ENCODE peak calls at places on chromosomes 3 and 15, in nine cellular contexts. B is thoracic aorta, X is cardiac muscle cell, V is brain pericyte, L is activated gamma-delta T cell treated with Interleukin-2 at 50 U/mL for 16 hours, A is GM20000, S is iPS-NIHi11, Z is NCI-H1694, J is A549. C is an unnamed sample.

GRCh38 chr3:127678611-127679533 is 6.1 kb downstream of the ABTB1 start:
- DNase-seq in B (no peak), X (no peak), V (no peak), L (no peak), A (no peak), S (no peak), Z (no peak), J (no peak), C (peak)

GRCh38 chr3:18633002-18633401 is 207.9 kb upstream of the SATB1 start:
- DNase-seq in B (no peak), X (no peak), V (no peak), L (no peak), A (no peak), S (no peak), Z (no peak), J (no peak), C (no peak)

GRCh38 chr3:87145553-87145952 is 81.6 kb upstream of the CHMP2B start:
- DNase-seq in B (no peak), X (peak), V (no peak), L (no peak), A (peak), S (peak), Z (no peak), J (no peak), C (peak)

GRCh38 chr3:182617511-182617910 is 175.8 kb upstream of the ATP11B start:
- DNase-seq in B (no peak), X (no peak), V (no peak), L (no peak), A (no peak), S (no peak), Z (no peak), J (no peak), C (no peak)

GRCh38 chr3:149299938-149300791 is 33.3 kb downstream of the TM4SF18 start:
- DNase-seq in B (no peak), X (peak), V (peak), L (no peak), A (no peak), S (peak), Z (no peak), J (peak), C (no peak)

GRCh38 chr3:146019508-146019907 is 141.5 kb downstream of the PLOD2 start:
- DNase-seq in B (no peak), X (no peak), V (peak), L (no peak), A (no peak), S (no peak), Z (no peak), J (no peak), C (no peak)

GRCh38 chr15:64911317-64912186 is at the start of gene ANKDD1A:
- DNase-seq in B (peak), X (peak), V (no peak), L (no peak), A (peak), S (peak), Z (peak), J (peak), C (peak)

GRCh38 chr15:44265757-44266156 is 22.8 kb upstream of the GOLM2 start:
- DNase-seq in B (no peak), X (no peak), V (no peak), L (no peak), A (no peak), S (no peak), Z (no peak), J (no peak), C (no peak)

GRCh38 chr15:89556413-89557262 is 18.6 kb upstream of the TICRR start:
- DNase-seq in B (no peak), X (peak), V (peak), L (peak), A (peak), S (peak), Z (peak), J (peak), C (peak)

GRCh38 chr15:92076536-92076935 is 223.0 kb downstream of the SLCO3A1 start:
- DNase-seq in B (no peak), X (no peak), V (no peak), L (no peak), A (no peak), S (no peak), Z (peak), J (no peak), C (no peak)

GRCh38 chr15:100502651-100503050 is 26.1 kb downstream of the CERS3 start:
- DNase-seq in B (no peak), X (no peak), V (no peak), L (no peak), A (no peak), S (no peak), Z (no peak), J (no peak), C (no peak)

GRCh38 chr3:58560771-58561311 is 16.4 kb downstream of the FAM107A start:
- DNase-seq in B (no peak), X (peak), V (no peak), L (no peak), A (no peak), S (peak), Z (peak), J (peak), C (peak)

GRCh38 chr3:147411235-147411607 is 2.1 kb downstream of the ZIC1 start:
- DNase-seq in B (no peak), X (no peak), V (no peak), L (no peak), A (no peak), S (no peak), Z (peak), J (no peak), C (no peak)

GRCh38 chr15:53323197-53323596 is 436.3 kb downstream of the WDR72 start:
- DNase-seq in B (no peak), X (peak), V (no peak), L (no peak), A (no peak), S (no peak), Z (no peak), J (no peak), C (no peak)

GRCh38 chr3:28081533-28081947 is 159.9 kb upstream of the CMC1 start:
- DNase-seq in B (no peak), X (no peak), V (no peak), L (no peak), A (peak), S (no peak), Z (no peak), J (no peak), C (peak)

GRCh38 chr3:131804565-131805133 is 230.2 kb downstream of the CPNE4 start:
- DNase-seq in B (no peak), X (peak), V (no peak), L (no peak), A (no peak), S (no peak), Z (no peak), J (no peak), C (no peak)

GRCh38 chr3:49638445-49638844 is 35.7 kb upstream of the APEH start:
- DNase-seq in B (no peak), X (no peak), V (no peak), L (no peak), A (no peak), S (no peak), Z (no peak), J (peak), C (no peak)

GRCh38 chr15:99708563-99708962 is 24.7 kb downstream of the LYSMD4 start:
- DNase-seq in B (peak), X (no peak), V (no peak), L (no peak), A (no peak), S (no peak), Z (peak), J (peak), C (no peak)

GRCh38 chr15:64574220-64574994 is 114.0 kb downstream of the ZNF609 start:
- DNase-seq in B (no peak), X (no peak), V (no peak), L (no peak), A (no peak), S (no peak), Z (no peak), J (peak), C (no peak)

GRCh38 chr15:77904901-77905300 is 172.6 kb downstream of the TBC1D2B start:
- DNase-seq in B (no peak), X (no peak), V (no peak), L (no peak), A (no peak), S (no peak), Z (no peak), J (no peak), C (no peak)